ENCODE peak calls at places on chromosomes 13 and 19, in five cellular contexts. M is bronchial epithelial cell, Y is spleen, D is kidney epithelial cell, I is HepG2. E is an unnamed sample.

GRCh38 chr13:20128459-20128927 is 32.4 kb downstream of the GJA3 start:
- DNase-seq in M (no peak), Y (no peak), D (no peak), I (peak), E (no peak)

GRCh38 chr19:51342631-51343569 is 961 bp upstream of the VSIG10L start:
- DNase-seq in M (no peak), Y (no peak), D (no peak), I (no peak), E (no peak)

GRCh38 chr19:42216653-42217521 is 590 bp downstream of the DEDD2 start:
- DNase-seq in M (no peak), Y (peak), D (no peak), I (peak), E (no peak)

GRCh38 chr19:50928841-50929240 is 17.6 kb upstream of the KLK4 start:
- DNase-seq in M (no peak), Y (no peak), D (no peak), I (no peak), E (no peak)

GRCh38 chr19:54209058-54209747 is 8.5 kb downstream of the RPS9 start:
- DNase-seq in M (no peak), Y (peak), D (no peak), I (no peak), E (no peak)

GRCh38 chr19:32971012-32971595 is 654 bp downstream of the CEP89 start:
- DNase-seq in M (no peak), Y (no peak), D (no peak), I (no peak), E (no peak)

GRCh38 chr13:39405596-39405995 is 197.4 kb downstream of the LHFPL6 start:
- DNase-seq in M (no peak), Y (no peak), D (no peak), I (no peak), E (no peak)

GRCh38 chr13:93603043-93603442 is 376.4 kb downstream of the GPC6 start:
- DNase-seq in M (peak), Y (no peak), D (peak), I (no peak), E (peak)

GRCh38 chr13:104357174-104357573 is 1291.0 kb upstream of the SLC10A2 start:
- DNase-seq in M (no peak), Y (no peak), D (no peak), I (no peak), E (peak)

GRCh38 chr19:44684892-44685847 is 13.8 kb upstream of the CEACAM16 start:
- DNase-seq in M (peak), Y (no peak), D (peak), I (peak), E (no peak)

GRCh38 chr19:37059142-37059541 is 19.1 kb upstream of the ZNF420 start:
- DNase-seq in M (no peak), Y (no peak), D (no peak), I (no peak), E (no peak)

GRCh38 chr19:53809518-53810186 is 14.5 kb downstream of the NLRP12 start:
- DNase-seq in M (no peak), Y (no peak), D (no peak), I (no peak), E (no peak)

GRCh38 chr19:2986951-2987491 is 9.7 kb downstream of the TLE6 start:
- DNase-seq in M (no peak), Y (no peak), D (no peak), I (no peak), E (no peak)

GRCh38 chr19:10194500-10195198 is at the start of gene DNMT1:
- DNase-seq in M (peak), Y (peak), D (no peak), I (peak), E (peak)

GRCh38 chr19:38274734-38275133 is 10.4 kb downstream of the SPINT2 start:
- DNase-seq in M (no peak), Y (no peak), D (no peak), I (no peak), E (no peak)

GRCh38 chr13:20993661-20994440 is 67.5 kb downstream of the LATS2 start:
- DNase-seq in M (peak), Y (no peak), D (no peak), I (no peak), E (peak)

GRCh38 chr19:48565090-48565489 is 13.1 kb downstream of the SULT2B1 start:
- DNase-seq in M (no peak), Y (no peak), D (no peak), I (peak), E (no peak)

GRCh38 chr13:75864718-75865117 is 228.6 kb downstream of the LMO7 start:
- DNase-seq in M (peak), Y (no peak), D (no peak), I (peak), E (no peak)

GRCh38 chr13:49652691-49653305 is 24.5 kb downstream of the ARL11 start:
- DNase-seq in M (no peak), Y (no peak), D (no peak), I (peak), E (no peak)

GRCh38 chr19:5539431-5539833 is 28.3 kb downstream of the TINCR start:
- DNase-seq in M (no peak), Y (no peak), D (no peak), I (no peak), E (no peak)

GRCh38 chr13:114038211-114038613 is 64.3 kb upstream of the C13orf46 start:
- DNase-seq in M (no peak), Y (no peak), D (no peak), I (no peak), E (no peak)

GRCh38 chr19:3186377-3186688 is 603 bp downstream of the NCLN start:
- DNase-seq in M (no peak), Y (peak), D (no peak), I (no peak), E (no peak)

GRCh38 chr19:28171983-28172382 is 1041.0 kb downstream of the UQCRFS1 start:
- DNase-seq in M (no peak), Y (no peak), D (no peak), I (no peak), E (peak)

GRCh38 chr13:94308808-94309207 is 170.7 kb downstream of the DCT start:
- DNase-seq in M (no peak), Y (no peak), D (no peak), I (no peak), E (no peak)

GRCh38 chr13:44812818-44813217 is 176.5 kb downstream of the NUFIP1 start:
- DNase-seq in M (no peak), Y (no peak), D (no peak), I (no peak), E (no peak)

GRCh38 chr13:43953370-43953769 is 73.7 kb downstream of the LACC1 start:
- DNase-seq in M (peak), Y (no peak), D (no peak), I (no peak), E (no peak)

GRCh38 chr19:3411636-3412035 is 45.3 kb downstream of the NFIC start:
- DNase-seq in M (no peak), Y (no peak), D (no peak), I (peak), E (no peak)

DNA sequence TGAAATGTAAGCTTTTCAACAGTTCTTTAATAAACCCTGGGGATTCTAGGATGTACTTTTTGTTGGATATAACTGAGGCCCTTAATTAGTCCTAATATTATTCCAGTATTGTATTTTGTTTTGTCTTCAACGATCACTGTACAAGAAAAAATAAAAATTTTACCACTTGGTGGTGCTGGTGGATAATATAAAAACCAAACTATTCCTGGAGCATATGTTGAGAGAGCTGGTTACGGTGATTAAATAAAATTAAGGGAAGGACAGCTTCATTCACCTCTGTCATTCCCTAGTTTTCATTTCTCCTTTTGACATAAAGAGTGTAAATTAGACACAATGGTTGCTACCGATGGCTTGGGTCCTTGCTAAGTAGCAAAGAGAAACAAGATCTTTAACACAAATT is 598.6 kb upstream of the PCDH20 start:
- DNase-seq in M (peak), Y (no peak), D (no peak), I (peak), E (peak)
- TF ChIP-seq CTCF in M (peak), Y (no peak), D (no peak), I (peak), E (peak)

DNA sequence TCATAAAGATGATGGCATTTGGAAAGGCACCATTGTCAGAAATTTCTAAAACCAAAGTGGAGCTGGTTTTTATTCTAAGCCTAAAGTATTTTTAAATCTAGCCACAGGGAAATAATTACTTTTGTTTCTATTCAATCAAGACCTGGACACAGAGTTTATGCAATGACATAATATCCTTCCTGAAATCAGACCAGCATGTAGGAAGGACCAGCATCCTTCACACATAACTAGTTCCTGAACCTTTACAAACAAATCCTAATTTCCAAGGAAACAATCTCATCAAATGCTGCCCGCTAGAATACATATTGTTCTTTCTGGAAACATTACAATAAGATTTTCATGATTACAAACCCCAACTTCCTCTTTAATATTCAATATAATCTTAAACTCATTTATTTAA is 1.5 kb downstream of the STARD13 start:
- DNase-seq in M (no peak), Y (no peak), D (no peak), I (no peak), E (no peak)
- H3K4me3 ChIP-seq in M (no peak), Y (peak), D (peak), I (peak), E (peak)

DNA sequence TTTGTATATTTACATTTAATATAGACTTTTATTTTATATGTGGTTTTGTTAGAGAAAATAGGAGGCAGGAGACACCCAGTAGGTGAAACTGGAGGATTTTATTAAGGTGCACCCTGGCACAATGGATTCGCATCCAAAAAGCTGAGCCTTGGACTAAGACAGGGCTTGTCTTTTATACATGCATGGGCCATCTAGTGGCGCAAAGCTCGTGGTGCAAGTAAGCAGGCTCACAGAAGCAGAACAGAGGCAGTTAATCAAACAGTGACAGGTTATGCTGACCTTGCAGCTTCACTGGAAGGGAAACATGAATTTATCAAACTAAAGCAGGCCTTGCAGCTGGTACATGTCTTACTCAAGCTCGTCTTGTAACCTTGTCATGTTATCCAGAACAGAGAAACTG is 58.8 kb upstream of the ZNF681 start:
- DNase-seq in M (peak), Y (no peak), D (no peak), I (peak), E (no peak)
- TF ChIP-seq CTCF in M (peak), Y (peak), D (peak), I (peak), E (peak)

DNA sequence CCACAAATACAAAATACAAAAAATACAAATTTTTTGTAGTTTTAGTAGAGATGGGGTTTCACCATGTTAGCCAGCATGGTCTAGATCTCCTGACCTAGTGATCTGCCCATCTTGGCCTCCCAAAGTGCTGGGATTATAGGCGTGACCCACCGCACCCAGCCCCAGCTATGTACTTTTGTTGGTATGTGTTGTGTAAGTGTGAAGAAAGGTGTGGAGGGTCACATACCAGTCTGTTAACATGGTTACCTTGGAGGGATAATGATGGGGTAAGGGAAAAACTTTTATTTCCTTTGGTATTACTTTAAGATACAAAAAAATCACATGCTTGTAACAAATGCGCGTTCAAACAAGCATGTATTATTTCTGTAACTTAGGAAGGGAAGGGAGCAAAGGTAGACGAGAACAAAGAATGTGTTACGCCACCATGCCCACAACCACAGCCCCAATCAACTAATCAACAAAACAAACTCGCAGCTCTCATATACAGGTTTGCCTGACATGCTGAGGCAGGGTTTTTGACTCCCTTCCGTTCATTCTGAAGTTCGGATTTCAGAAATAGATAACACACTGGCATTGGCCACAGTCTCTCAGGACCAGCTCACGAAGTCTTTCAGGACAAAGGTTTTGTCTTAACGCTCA is 13.5 kb upstream of the VWA8 start:
- DNase-seq in M (peak), Y (no peak), D (no peak), I (peak), E (no peak)
- H3K4me3 ChIP-seq in M (no peak), Y (no peak), D (no peak), I (peak), E (no peak)

DNA sequence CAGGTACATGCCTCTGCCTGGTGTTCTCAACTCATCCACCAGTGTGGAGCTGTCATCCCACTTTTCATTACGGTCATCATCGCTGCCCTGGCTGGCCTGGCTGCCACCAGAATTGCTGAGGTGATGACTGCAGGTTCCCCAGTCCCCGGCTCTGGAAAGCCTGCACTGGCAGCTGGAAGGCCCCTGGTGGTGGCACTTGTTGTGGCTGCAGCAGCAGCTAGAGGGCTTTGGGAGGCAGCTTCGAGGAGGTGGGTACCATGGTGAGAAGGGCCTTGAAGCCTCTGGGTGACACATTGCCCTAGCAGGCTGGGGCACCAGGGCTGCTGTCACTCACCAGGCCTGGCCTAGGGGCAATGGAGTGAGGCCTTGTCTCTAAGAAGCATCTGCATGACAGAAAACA is 25.3 kb upstream of the ZNF14 start:
- DNase-seq in M (no peak), Y (no peak), D (no peak), I (no peak), E (no peak)
- TF ChIP-seq CTCF in M (no peak), Y (no peak), D (no peak), I (peak), E (no peak)

GRCh38 chr13:98486412-98486811 is 90.5 kb downstream of the STK24 start:
- DNase-seq in M (no peak), Y (no peak), D (no peak), I (no peak), E (no peak)

GRCh38 chr13:98482476-98483444 is 94.1 kb downstream of the STK24 start:
- DNase-seq in M (peak), Y (no peak), D (no peak), I (no peak), E (no peak)

GRCh38 chr13:98483636-98484288 is 93.1 kb downstream of the STK24 start:
- DNase-seq in M (no peak), Y (no peak), D (no peak), I (no peak), E (no peak)

GRCh38 chr13:98485561-98485960 is 91.3 kb downstream of the STK24 start:
- DNase-seq in M (no peak), Y (no peak), D (no peak), I (no peak), E (no peak)

DNA sequence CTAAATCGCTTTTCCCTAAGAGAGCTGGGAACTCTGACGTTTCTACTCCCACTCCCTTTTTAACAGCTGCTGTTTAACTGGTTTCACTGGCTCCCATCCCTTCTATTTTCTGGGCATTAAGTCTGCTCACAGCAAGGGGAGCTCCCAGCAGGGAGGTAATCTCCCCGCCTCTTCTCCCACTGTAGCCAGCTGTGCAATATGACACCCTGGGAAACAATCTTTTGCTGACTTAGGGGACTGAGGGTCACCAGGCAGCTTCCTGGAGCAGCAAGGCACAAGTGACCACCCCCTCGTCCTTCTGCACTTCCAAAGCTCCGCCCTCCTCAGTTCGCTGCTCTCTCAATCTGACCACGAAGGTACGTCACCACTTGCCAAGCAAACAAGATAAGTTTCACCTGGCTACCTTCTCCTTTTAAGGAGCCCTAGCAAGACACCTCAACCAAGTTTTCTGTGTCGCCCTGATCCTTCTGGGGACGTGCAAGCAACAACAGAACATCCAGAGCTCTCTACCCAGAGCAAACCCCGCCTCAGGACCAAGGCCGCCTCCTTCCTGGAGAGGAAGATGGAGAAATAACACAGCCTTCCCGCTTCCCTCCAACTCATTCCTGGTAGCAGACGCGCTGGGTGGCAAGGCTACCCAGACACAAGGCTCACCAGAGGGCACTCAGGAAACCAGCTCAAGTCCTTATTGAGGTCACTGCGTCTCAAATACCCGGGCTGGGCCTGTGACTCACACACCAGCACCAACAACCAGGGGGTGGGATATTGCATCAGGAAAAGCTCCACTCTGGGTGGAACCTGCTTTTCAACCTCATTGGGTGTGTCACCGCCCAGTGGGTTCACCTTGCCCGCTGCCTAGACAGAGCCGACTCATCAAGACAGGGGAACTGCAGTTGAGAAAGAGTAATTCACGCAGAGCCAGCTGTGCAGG is 92.4 kb downstream of the STK24 start:
- DNase-seq in M (peak), Y (peak), D (peak), I (peak), E (peak)
- H3K4me3 ChIP-seq in M (peak), Y (no peak), D (no peak), I (peak), E (peak)

GRCh38 chr19:40549007-40549708 is 27.5 kb upstream of the SHKBP1 start:
- DNase-seq in M (peak), Y (peak), D (no peak), I (peak), E (no peak)
- TF ChIP-seq CTCF in M (peak), Y (peak), D (peak), I (peak), E (peak)

GRCh38 chr19:46412983-46413261 is 442 bp downstream of the CCDC8 start:
- DNase-seq in M (no peak), Y (no peak), D (no peak), I (no peak), E (no peak)
- H3K4me3 ChIP-seq in M (peak), Y (peak), D (peak), I (no peak), E (peak)